ENCODE peak calls at places on chromosomes 2 and 18, in five cellular contexts. Q is heart left ventricle, J is brain microvascular endothelial cell, C is lower leg skin, Z is AG10803. N is an unnamed sample.
A peak's percentile ranks its signal among the peaks of the same experiment; 100 is the strongest.

GRCh38 chr18:23982154-23983071 is 32.1 kb upstream of the TTC39C start:
- DNase-seq in Q (peak; percentile 32), J (peak; percentile 59), C (no peak), Z (peak; percentile 37), N (no peak)

GRCh38 chr2:234885113-234885512 is 66.7 kb upstream of the SH3BP4 start:
- DNase-seq in Q (no peak), J (no peak), C (no peak), Z (no peak), N (no peak)

GRCh38 chr18:59041819-59042476 is 97.7 kb upstream of the SEC11C start:
- DNase-seq in Q (no peak), J (no peak), C (no peak), Z (no peak), N (no peak)

GRCh38 chr2:121608367-121608766 is 40.9 kb downstream of the CLASP1 start:
- DNase-seq in Q (no peak), J (peak; percentile 54), C (no peak), Z (peak; percentile 26), N (no peak)

GRCh38 chr2:180240774-180241173 is 233.7 kb upstream of the CWC22 start:
- DNase-seq in Q (no peak), J (no peak), C (no peak), Z (peak; percentile 14), N (no peak)

GRCh38 chr2:79511320-79511951 is 1.4 kb upstream of the CTNNA2 start:
- DNase-seq in Q (no peak), J (no peak), C (no peak), Z (peak; percentile 19), N (peak; percentile 30)

GRCh38 chr2:148888003-148888501 is 13.0 kb downstream of the KIF5C start:
- DNase-seq in Q (no peak), J (no peak), C (no peak), Z (no peak), N (no peak)

GRCh38 chr2:37201766-37202165 is 5.5 kb downstream of the CEBPZOS start:
- DNase-seq in Q (no peak), J (peak; percentile 53), C (no peak), Z (no peak), N (no peak)

GRCh38 chr2:230757476-230757875 is 44.8 kb downstream of the CAB39 start:
- DNase-seq in Q (no peak), J (peak; percentile 85), C (no peak), Z (peak; percentile 88), N (no peak)

GRCh38 chr2:222969491-222969890 is 82.5 kb upstream of the KCNE4 start:
- DNase-seq in Q (no peak), J (peak; percentile 51), C (no peak), Z (peak; percentile 76), N (no peak)

GRCh38 chr2:127025357-127026062 is 81.4 kb downstream of the BIN1 start:
- DNase-seq in Q (peak; percentile 48), J (peak; percentile 95), C (no peak), Z (peak; percentile 56), N (no peak)

GRCh38 chr2:31764169-31764568 is 183.4 kb upstream of the SRD5A2 start:
- DNase-seq in Q (no peak), J (no peak), C (no peak), Z (peak; percentile 9), N (peak; percentile 31)

GRCh38 chr2:147223553-147223952 is 621.3 kb upstream of the ACVR2A start:
- DNase-seq in Q (no peak), J (no peak), C (no peak), Z (no peak), N (no peak)

GRCh38 chr2:128405981-128406601 is 87.4 kb upstream of the HS6ST1 start:
- DNase-seq in Q (peak; percentile 11), J (no peak), C (no peak), Z (no peak), N (no peak)

GRCh38 chr2:129253461-129253812 is 726.0 kb upstream of the RAB6C start:
- DNase-seq in Q (no peak), J (no peak), C (no peak), Z (no peak), N (no peak)

GRCh38 chr2:6372317-6372903 is 493.3 kb downstream of the CMPK2 start:
- DNase-seq in Q (no peak), J (peak; percentile 92), C (no peak), Z (peak; percentile 87), N (no peak)

GRCh38 chr18:35605686-35606417 is 24.3 kb downstream of the GALNT1 start:
- DNase-seq in Q (no peak), J (peak; percentile 36), C (no peak), Z (no peak), N (no peak)

GRCh38 chr2:40271066-40271465 is 180.8 kb downstream of the SLC8A1 start:
- DNase-seq in Q (no peak), J (no peak), C (no peak), Z (no peak), N (no peak)

GRCh38 chr2:197677056-197677455 is 1.7 kb upstream of the RFTN2 start:
- DNase-seq in Q (no peak), J (no peak), C (no peak), Z (no peak), N (no peak)

GRCh38 chr2:47554311-47554905 is 151.5 kb downstream of the MSH2 start:
- DNase-seq in Q (no peak), J (no peak), C (no peak), Z (no peak), N (no peak)

GRCh38 chr18:37533647-37534565 is 31.7 kb downstream of the CELF4 start:
- DNase-seq in Q (no peak), J (no peak), C (no peak), Z (no peak), N (no peak)

GRCh38 chr2:99201959-99202678 is 21.1 kb downstream of the MRPL30 start:
- DNase-seq in Q (no peak), J (no peak), C (no peak), Z (no peak), N (no peak)
- TF ChIP-seq CTCF in Q (no peak), J (peak; percentile 49), C (no peak), Z (no peak), N (peak; percentile 14)

GRCh38 chr2:101307950-101308431 is 510 bp downstream of the RNF149 start:
- DNase-seq in Q (peak; percentile 35), J (no peak), C (no peak), Z (peak; percentile 15), N (no peak)

GRCh38 chr2:101308432-101309210 is at the start of gene RNF149:
- DNase-seq in Q (peak; percentile 95), J (peak; percentile 78), C (peak; percentile 89), Z (peak; percentile 88), N (no peak)

GRCh38 chr2:101310591-101311389 is 2.3 kb upstream of the RNF149 start:
- DNase-seq in Q (no peak), J (no peak), C (no peak), Z (peak; percentile 6), N (no peak)

GRCh38 chr2:101307503-101307902 is 998 bp downstream of the RNF149 start:
- DNase-seq in Q (no peak), J (no peak), C (no peak), Z (no peak), N (no peak)

DNA sequence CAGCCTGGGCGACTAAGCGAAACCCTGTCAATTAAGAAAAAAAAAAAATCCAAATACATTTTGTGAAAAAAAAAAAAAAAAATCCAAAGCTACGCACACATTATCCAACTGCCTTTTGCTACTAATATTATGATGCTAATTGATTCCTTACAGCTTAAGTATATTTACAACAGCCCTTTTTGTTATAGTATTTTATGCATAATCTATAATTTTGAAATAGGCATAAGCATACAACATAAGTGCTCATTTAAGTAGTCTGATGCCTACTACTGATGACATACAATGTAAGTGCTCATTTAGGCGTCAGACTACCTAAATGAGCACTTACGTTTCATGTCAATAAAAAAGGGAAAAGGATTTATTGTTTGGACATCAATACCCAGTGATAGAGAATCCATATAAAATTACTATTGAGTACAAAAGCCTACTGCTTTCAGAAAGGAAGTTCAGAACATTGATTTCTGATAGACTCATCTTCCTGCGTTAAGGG is 755 bp upstream of the RNF149 start:
- DNase-seq in Q (no peak), J (no peak), C (no peak), Z (no peak), N (no peak)
- H3K4me3 ChIP-seq in Q (peak overlapping the region; percentile 84), J (no peak overlapping the region), C (no peak overlapping the region), Z (peak overlapping the region; percentile 88), N (peak overlapping the region; percentile 91)

DNA sequence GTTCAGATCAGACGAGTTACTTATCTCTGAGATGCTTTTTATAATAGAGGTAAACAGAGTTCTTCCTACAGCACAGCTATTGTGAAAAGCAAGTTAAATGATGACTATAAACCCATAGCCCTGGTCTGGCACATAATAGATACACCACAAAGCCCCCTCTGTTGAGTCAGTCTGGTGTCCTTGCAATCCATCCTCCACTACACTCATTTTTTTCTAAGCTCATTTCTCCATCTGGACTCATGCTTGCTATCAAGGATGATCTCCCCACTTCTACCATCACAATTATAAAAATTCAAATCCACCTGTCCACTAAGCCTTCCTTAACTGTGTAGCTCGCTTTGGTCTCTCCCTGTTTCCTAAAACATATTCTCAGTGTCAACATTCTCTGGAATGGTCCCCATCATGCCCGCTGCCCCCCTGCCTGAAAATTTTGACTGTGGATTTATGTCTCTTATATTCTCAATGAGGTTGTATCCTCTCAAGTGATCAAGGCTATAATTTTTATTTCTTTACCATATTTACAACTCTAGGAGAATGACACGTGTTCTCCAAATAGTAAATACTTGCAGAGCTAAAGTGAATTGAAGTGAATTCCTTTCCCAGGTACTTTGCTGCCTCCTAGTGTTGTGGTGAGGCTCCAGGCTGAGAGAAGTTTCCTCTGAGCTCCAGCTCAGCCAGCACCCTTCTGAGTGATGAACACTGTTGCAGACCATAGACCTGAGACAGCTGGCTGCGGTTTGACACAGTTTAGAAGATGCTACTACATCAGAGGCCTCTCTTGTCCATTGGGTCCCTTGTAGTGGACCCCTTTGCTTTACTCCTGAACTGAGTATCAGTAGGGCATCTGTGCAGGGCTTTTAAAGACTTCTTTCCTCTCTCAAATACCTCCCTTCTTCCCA is 108.7 kb downstream of the DPP10 start:
- DNase-seq in Q (peak; percentile 29), J (peak; percentile 40), C (peak; percentile 28), Z (peak; percentile 45), N (no peak)
- TF ChIP-seq CTCF in Q (peak; percentile 57), J (peak; percentile 48), C (no peak), Z (peak; percentile 67), N (no peak)

DNA sequence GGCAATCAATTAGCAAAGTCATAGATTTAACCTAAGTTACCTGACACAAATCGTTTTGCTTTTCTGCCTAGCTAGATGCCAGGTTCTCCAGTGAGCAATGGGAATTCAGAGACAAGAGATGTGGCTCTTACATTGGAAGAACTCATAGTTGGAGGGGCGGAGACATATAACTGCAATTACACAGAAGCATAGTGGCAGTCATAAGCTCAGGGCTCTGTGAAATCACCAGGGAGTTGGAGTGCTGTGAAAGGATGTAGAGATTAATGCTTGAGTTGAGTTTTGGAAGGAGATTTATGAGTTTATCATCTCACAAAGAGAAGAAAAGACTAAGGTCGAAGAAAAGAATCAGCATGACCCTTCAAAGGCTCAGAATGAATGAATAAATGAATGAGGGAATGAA is 457.2 kb upstream of the TRIB2 start:
- DNase-seq in Q (no peak), J (no peak), C (no peak), Z (no peak), N (no peak)
- H3K4me3 ChIP-seq in Q (no peak overlapping the region), J (no peak overlapping the region), C (no peak overlapping the region), Z (no peak overlapping the region), N (no peak overlapping the region)

GRCh38 chr2:95392730-95393455 is 9.6 kb upstream of the FAHD2A start:
- DNase-seq in Q (no peak), J (no peak), C (no peak), Z (no peak), N (no peak)
- TF ChIP-seq CTCF in Q (no peak), J (peak; percentile 51), C (no peak), Z (peak; percentile 5), N (no peak)

DNA sequence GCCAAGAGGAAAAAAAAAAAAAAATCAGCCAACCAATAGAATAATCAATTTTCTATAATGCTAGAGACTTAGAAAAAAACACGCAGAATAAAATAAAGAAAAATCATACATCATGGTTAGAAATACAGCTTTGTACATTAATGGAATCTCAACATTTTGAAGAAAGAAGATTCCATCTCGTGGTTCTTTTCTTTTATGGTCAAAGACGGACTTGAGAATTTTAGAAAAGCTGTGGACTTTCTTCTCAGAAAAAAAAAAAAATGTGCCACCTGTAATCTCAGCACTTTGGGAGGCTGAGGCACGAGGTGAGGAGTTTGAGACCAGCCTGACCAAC is 41.8 kb upstream of the ATIC start:
- DNase-seq in Q (no peak), J (no peak), C (no peak), Z (no peak), N (no peak)
- H3K4me3 ChIP-seq in Q (no peak overlapping the region), J (no peak overlapping the region), C (no peak overlapping the region), Z (no peak overlapping the region), N (no peak overlapping the region)

N was measured in HFF-Myc.